ENCODE peak calls at places on chromosome 1, in five cellular contexts. One of them, this sample, is unnamed.

GRCh38 chr1:193417420-193417819 is 231.0 kb upstream of the B3GALT2 start:
- DNase-seq in heart left ventricle: no peak
- DNase-seq in astrocyte: peak
- DNase-seq in ovary: no peak
- DNase-seq in upper lobe of right lung: peak
- DNase-seq in this sample: peak

GRCh38 chr1:210696709-210697108 is 368.0 kb downstream of the HHAT start:
- DNase-seq in heart left ventricle: no peak
- DNase-seq in ovary: no peak
- DNase-seq in upper lobe of right lung: no peak
- DNase-seq in astrocyte: peak
- DNase-seq in this sample: no peak

GRCh38 chr1:205321109-205321958 is at the start of gene NUAK2:
- DNase-seq in astrocyte: peak
- DNase-seq in ovary: peak
- DNase-seq in upper lobe of right lung: peak
- DNase-seq in heart left ventricle: peak
- DNase-seq in this sample: peak

GRCh38 chr1:204295666-204296065 is 64.1 kb downstream of the PLEKHA6 start:
- DNase-seq in ovary: peak
- DNase-seq in upper lobe of right lung: no peak
- DNase-seq in heart left ventricle: no peak
- DNase-seq in astrocyte: no peak
- DNase-seq in this sample: no peak

GRCh38 chr1:12464028-12464427 is 154.0 kb downstream of the DHRS3 start:
- DNase-seq in astrocyte: peak
- DNase-seq in ovary: no peak
- DNase-seq in upper lobe of right lung: no peak
- DNase-seq in heart left ventricle: no peak
- DNase-seq in this sample: no peak

GRCh38 chr1:88697503-88697902 is 13.4 kb downstream of the PKN2 start:
- DNase-seq in ovary: no peak
- DNase-seq in astrocyte: peak
- DNase-seq in heart left ventricle: no peak
- DNase-seq in upper lobe of right lung: no peak
- DNase-seq in this sample: no peak

GRCh38 chr1:1906185-1907097 is 8.6 kb upstream of the CALML6 start:
- DNase-seq in upper lobe of right lung: peak
- DNase-seq in astrocyte: peak
- DNase-seq in ovary: peak
- DNase-seq in heart left ventricle: peak
- DNase-seq in this sample: peak

GRCh38 chr1:6095511-6096242 is 50.0 kb downstream of the KCNAB2 start:
- DNase-seq in ovary: no peak
- DNase-seq in astrocyte: no peak
- DNase-seq in heart left ventricle: no peak
- DNase-seq in upper lobe of right lung: no peak
- DNase-seq in this sample: no peak

DNA sequence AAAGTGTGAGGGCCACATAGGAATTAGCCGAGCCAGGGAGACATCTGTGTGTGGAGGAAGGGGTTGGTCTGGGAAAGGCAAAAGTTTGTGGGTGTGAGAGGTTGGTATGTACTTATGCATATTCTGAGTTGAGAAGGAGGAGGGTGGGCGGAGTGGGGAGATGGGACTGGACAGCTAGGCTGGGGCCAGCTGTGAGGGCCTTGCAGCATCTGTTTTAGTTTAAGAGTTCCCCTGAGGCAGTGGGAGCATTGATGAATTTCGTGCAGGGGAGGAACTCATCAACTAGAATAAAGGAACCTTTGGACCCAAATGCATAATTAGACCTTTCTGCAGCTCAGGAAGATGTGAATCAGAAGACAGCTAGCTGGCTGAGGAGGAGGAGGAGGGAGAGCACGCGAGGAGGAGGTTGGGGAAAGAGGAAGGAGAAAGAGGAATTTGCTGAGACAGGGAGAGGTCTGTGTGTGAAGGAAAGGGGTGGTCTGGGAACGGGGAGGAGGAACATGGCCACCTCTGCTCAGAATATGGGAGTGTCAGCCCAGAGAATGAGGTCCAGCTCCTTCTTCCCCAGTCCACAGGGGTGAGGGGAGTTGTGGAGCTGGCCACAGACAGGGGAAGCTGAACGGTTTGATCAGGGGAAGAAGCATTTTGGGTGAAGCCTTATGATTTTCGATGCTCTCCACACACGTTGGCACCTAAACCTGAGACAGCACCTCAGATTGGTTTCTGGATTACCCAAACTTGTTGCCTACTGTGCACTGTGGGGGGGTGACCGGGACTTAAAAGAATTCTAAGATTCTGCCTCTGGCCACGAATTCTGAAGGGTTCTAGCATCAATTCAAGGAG is 27.8 kb downstream of the MYOG start:
- DNase-seq in astrocyte: no peak
- DNase-seq in upper lobe of right lung: no peak
- DNase-seq in heart left ventricle: no peak
- DNase-seq in ovary: no peak
- DNase-seq in this sample: no peak
- H3K27ac ChIP-seq in astrocyte: no peak
- H3K27ac ChIP-seq in upper lobe of right lung: no peak
- H3K27ac ChIP-seq in heart left ventricle: no peak
- H3K27ac ChIP-seq in ovary: no peak
- H3K27ac ChIP-seq in this sample: no peak

GRCh38 chr1:50438945-50439344 is 15.7 kb upstream of the DMRTA2 start:
- DNase-seq in upper lobe of right lung: no peak
- DNase-seq in astrocyte: no peak
- DNase-seq in ovary: no peak
- DNase-seq in heart left ventricle: no peak
- DNase-seq in this sample: no peak
- TF ChIP-seq CTCF in upper lobe of right lung: no peak
- TF ChIP-seq CTCF in astrocyte: peak
- TF ChIP-seq CTCF in ovary: no peak
- TF ChIP-seq CTCF in heart left ventricle: no peak
- TF ChIP-seq CTCF in this sample: no peak

DNA sequence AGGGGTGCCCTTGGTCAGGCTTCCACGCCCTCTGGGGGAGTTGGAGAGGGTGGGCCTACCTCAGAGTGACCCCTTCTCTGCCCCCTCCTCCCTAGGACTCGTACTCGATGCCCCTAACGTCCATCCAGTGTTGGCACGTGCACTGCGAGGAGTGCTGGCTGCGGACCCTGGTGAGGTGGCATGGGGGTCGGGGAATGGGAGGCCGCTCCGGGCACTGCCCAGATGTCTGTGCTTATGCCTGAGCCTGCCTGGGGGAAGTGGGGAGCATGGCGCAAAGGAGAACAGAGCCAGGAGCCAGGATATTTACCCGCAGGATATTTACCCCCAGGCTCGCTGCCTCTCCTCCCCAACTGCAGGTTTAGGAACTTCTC is 24.5 kb downstream of the TMEM53 start:
- DNase-seq in astrocyte: no peak
- DNase-seq in upper lobe of right lung: no peak
- DNase-seq in ovary: no peak
- DNase-seq in heart left ventricle: no peak
- DNase-seq in this sample: no peak
- H3K27ac ChIP-seq in astrocyte: no peak
- H3K27ac ChIP-seq in upper lobe of right lung: no peak
- H3K27ac ChIP-seq in ovary: no peak
- H3K27ac ChIP-seq in heart left ventricle: peak
- H3K27ac ChIP-seq in this sample: no peak

GRCh38 chr1:68232354-68233148 is at the start of gene WLS:
- DNase-seq in ovary: peak
- DNase-seq in heart left ventricle: peak
- DNase-seq in upper lobe of right lung: peak
- DNase-seq in astrocyte: peak
- DNase-seq in this sample: no peak
- TF ChIP-seq CTCF in ovary: no peak
- TF ChIP-seq CTCF in heart left ventricle: no peak
- TF ChIP-seq CTCF in upper lobe of right lung: peak
- TF ChIP-seq CTCF in astrocyte: peak
- TF ChIP-seq CTCF in this sample: no peak

GRCh38 chr1:19439464-19440171 is 45.7 kb downstream of the CAPZB start:
- DNase-seq in heart left ventricle: no peak
- DNase-seq in upper lobe of right lung: no peak
- DNase-seq in ovary: peak
- DNase-seq in astrocyte: no peak
- DNase-seq in this sample: peak

GRCh38 chr1:19441048-19441447 is 44.3 kb downstream of the CAPZB start:
- DNase-seq in upper lobe of right lung: no peak
- DNase-seq in astrocyte: no peak
- DNase-seq in ovary: no peak
- DNase-seq in heart left ventricle: no peak
- DNase-seq in this sample: no peak

GRCh38 chr1:19444399-19445021 is 40.8 kb downstream of the CAPZB start:
- DNase-seq in astrocyte: no peak
- DNase-seq in upper lobe of right lung: no peak
- DNase-seq in ovary: no peak
- DNase-seq in heart left ventricle: no peak
- DNase-seq in this sample: no peak

GRCh38 chr1:19443321-19443720 is 42.0 kb downstream of the CAPZB start:
- DNase-seq in upper lobe of right lung: no peak
- DNase-seq in heart left ventricle: no peak
- DNase-seq in ovary: no peak
- DNase-seq in astrocyte: no peak
- DNase-seq in this sample: no peak

DNA sequence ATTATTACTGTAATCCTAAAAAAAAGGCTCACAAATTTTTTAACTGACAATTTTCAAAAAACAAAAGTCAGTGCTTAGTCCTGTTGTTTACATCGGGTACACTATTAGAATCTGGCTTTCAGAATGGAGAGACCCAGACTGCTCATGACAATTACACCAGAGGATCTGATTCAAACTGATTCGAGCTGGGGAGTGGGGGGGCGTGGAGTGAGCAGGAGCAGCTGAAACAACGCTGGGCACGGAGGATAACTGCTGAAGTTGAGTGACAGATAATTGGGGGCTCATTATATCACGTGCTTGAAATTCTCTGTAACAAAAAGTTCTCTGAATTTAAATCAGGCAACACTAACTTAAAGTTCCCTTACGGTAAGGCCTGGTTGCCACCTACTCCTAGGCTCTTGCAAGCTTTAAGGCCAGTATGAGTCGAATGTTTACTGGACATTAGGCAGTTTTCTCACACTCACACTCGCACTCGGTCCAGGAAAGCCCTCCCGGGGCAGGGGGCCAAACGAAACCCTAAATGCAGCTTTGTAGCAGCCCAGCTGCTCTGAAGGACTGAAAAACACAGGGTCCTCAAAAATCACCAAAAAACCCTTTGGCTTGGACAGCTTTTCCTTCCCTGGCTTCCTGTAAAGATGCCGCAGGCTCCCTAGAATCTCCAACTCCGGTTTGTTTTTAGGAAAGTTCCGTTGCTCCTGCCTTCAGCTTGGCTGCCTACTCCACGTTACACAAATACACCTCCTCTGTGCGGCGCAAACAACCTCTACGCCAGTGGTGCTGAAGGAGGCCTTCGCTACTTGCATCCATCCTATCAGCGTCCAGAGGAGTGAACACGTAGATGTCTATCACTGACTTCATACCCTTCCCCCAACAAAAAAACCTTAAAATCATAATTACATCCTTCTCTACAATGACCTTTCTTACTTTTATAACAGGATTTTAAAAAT is 42.9 kb downstream of the CAPZB start:
- DNase-seq in heart left ventricle: no peak
- DNase-seq in ovary: no peak
- DNase-seq in astrocyte: no peak
- DNase-seq in upper lobe of right lung: no peak
- DNase-seq in this sample: no peak
- H3K27ac ChIP-seq in heart left ventricle: peak
- H3K27ac ChIP-seq in ovary: peak
- H3K27ac ChIP-seq in astrocyte: peak
- H3K27ac ChIP-seq in upper lobe of right lung: peak
- H3K27ac ChIP-seq in this sample: no peak

DNA sequence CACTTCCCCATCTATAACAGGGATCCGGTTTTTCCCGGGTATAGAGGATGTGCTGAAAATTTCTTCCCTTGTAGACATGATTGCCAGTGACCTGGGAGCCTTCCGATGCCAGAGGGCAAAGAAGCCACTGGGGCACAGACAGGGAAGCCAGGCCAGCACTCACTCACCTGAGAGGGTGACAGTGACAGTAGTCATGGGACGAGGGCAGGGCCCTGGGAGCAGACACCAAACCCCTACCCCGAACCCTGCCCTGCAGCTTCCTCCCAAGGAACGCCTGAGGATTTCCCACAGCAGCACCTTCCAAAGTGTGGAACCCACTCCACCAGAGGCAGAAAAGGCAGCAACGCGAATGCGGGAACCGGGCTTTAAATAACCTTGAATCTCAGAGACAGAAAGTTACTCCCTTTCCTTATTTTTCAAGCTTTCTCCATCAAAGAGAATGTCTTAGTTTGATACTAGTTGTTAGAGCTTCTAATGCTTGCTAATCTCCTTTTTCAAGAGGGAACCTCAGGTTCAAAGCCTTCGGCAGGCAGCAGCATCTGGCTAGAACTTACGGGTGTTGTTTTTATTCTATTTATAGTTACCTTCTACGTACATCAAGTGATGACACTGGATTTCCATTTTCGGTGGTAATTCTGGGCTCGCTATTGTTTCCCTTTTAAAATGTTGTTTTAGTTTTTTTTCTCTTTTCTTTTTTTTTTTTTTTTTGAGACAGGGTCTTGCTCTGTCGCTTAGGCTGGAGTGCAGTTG is 2.8 kb downstream of the DDOST start:
- DNase-seq in astrocyte: no peak
- DNase-seq in ovary: no peak
- DNase-seq in upper lobe of right lung: no peak
- DNase-seq in heart left ventricle: no peak
- DNase-seq in this sample: no peak
- TF ChIP-seq CTCF in astrocyte: no peak
- TF ChIP-seq CTCF in ovary: no peak
- TF ChIP-seq CTCF in upper lobe of right lung: no peak
- TF ChIP-seq CTCF in heart left ventricle: no peak
- TF ChIP-seq CTCF in this sample: no peak

This sample was measured in CD8-positive, alpha-beta T cell.